ENCODE peak calls at places on chromosomes 5 and 9, in four cellular contexts. S is osteocyte, E is GM20000, M is sigmoid colon. T is an unnamed sample.

GRCh38 chr9:75200892-75201470 is 112.7 kb downstream of the OSTF1 start:
- DNase-seq in E (peak; percentile 29), M (no peak), S (no peak), T (no peak)

GRCh38 chr9:6565312-6565711 is 80.2 kb downstream of the GLDC start:
- DNase-seq in S (no peak), E (no peak), M (no peak), T (no peak)

GRCh38 chr9:121662896-121663580 is 11.6 kb downstream of the DAB2IP start:
- DNase-seq in M (no peak), S (no peak), E (no peak), T (no peak)

GRCh38 chr5:132684922-132685720 is 11.3 kb downstream of the IL4 start:
- DNase-seq in M (no peak), S (no peak), E (no peak), T (no peak)

GRCh38 chr5:159331099-159331973 is 1.0 kb upstream of the IL12B start:
- DNase-seq in E (peak; percentile 75), M (peak; percentile 74), S (peak; percentile 90), T (peak; percentile 78)

GRCh38 chr9:110971234-110971633 is 67.0 kb downstream of the LPAR1 start:
- DNase-seq in E (no peak), S (no peak), M (no peak), T (no peak)

GRCh38 chr5:132439521-132440206 is 50.9 kb downstream of the IRF1 start:
- DNase-seq in E (no peak), S (no peak), M (peak; percentile 94), T (no peak)

GRCh38 chr9:1273859-1274258 is 223.7 kb downstream of the DMRT2 start:
- DNase-seq in E (no peak), S (no peak), M (no peak), T (no peak)

GRCh38 chr5:65892801-65893200 is 33.6 kb upstream of the ERBIN start:
- DNase-seq in E (no peak), M (no peak), S (no peak), T (no peak)

GRCh38 chr9:82763631-82764030 is 299.3 kb downstream of the RASEF start:
- DNase-seq in M (no peak), E (no peak), S (no peak), T (peak; percentile 47)

GRCh38 chr9:108356806-108357205 is 499.0 kb downstream of the ACTL7B start:
- DNase-seq in M (no peak), S (no peak), E (no peak), T (no peak)

GRCh38 chr9:72753261-72753893 is 199.5 kb downstream of the ALDH1A1 start:
- DNase-seq in E (no peak), M (no peak), S (no peak), T (no peak)

GRCh38 chr9:137610944-137611343 is 5.5 kb downstream of the ARRDC1 start:
- DNase-seq in E (no peak), M (no peak), S (no peak), T (no peak)

GRCh38 chr5:142532416-142533176 is 153.3 kb downstream of the FGF1 start:
- DNase-seq in E (no peak), S (no peak), M (no peak), T (no peak)

GRCh38 chr9:75962186-75963036 is 71.9 kb downstream of the PCSK5 start:
- DNase-seq in E (no peak), S (no peak), M (no peak), T (no peak)

GRCh38 chr5:126852104-126852531 is 75.2 kb downstream of the LMNB1 start:
- DNase-seq in E (peak; percentile 62), M (peak; percentile 78), S (no peak), T (no peak)

GRCh38 chr5:90956511-90956910 is 397.9 kb downstream of the ADGRV1 start:
- DNase-seq in M (no peak), S (no peak), E (no peak), T (no peak)

GRCh38 chr5:56711191-56711590 is 104.2 kb upstream of the MAP3K1 start:
- DNase-seq in S (no peak), E (no peak), M (no peak), T (no peak)

GRCh38 chr5:82165740-82166530 is 112.2 kb downstream of the RPS23 start:
- DNase-seq in M (peak; percentile 93), E (peak; percentile 48), S (no peak), T (peak; percentile 27)

GRCh38 chr5:150619359-150620230 is 20.9 kb upstream of the SYNPO start:
- DNase-seq in E (no peak), S (no peak), M (no peak), T (no peak)

GRCh38 chr5:83433891-83434290 is 37.7 kb upstream of the VCAN start:
- DNase-seq in S (no peak), M (no peak), E (no peak), T (no peak)

GRCh38 chr5:63916786-63917185 is 45.5 kb downstream of the HTR1A start:
- DNase-seq in S (no peak), E (no peak), M (no peak), T (no peak)

GRCh38 chr5:39584921-39585320 is 160.1 kb upstream of the DAB2 start:
- DNase-seq in S (no peak), E (no peak), M (no peak), T (no peak)

GRCh38 chr9:79764377-79764776 is 192.6 kb downstream of the TLE4 start:
- DNase-seq in E (no peak), M (peak; percentile 76), S (no peak), T (no peak)

GRCh38 chr5:164362835-164363234 is 857.4 kb downstream of the MAT2B start:
- DNase-seq in M (no peak), S (no peak), E (no peak), T (no peak)

GRCh38 chr5:1386274-1386717 is 41.4 kb upstream of the CLPTM1L start:
- DNase-seq in M (no peak), S (no peak), E (peak; percentile 78), T (peak; percentile 74)

GRCh38 chr5:179759961-179760541 is 27.4 kb downstream of the MAML1 start:
- DNase-seq in E (peak; percentile 57), M (no peak), S (no peak), T (no peak)

GRCh38 chr5:171571663-171572062 is 152.2 kb downstream of the FGF18 start:
- DNase-seq in S (no peak), E (no peak), M (no peak), T (no peak)

GRCh38 chr9:29211681-29212589 is 1638.7 kb upstream of the C9orf72 start:
- DNase-seq in M (peak; percentile 59), S (no peak), E (peak; percentile 88), T (peak; percentile 86)
- TF ChIP-seq CTCF in M (no peak), S (peak; percentile 74), E (peak; percentile 73), T (peak; percentile 97)

GRCh38 chr5:53874409-53874808 is 314.0 kb downstream of the NDUFS4 start:
- DNase-seq in E (no peak), S (no peak), M (no peak), T (no peak)
- TF ChIP-seq CTCF in E (no peak), S (peak; percentile 16), M (no peak), T (no peak)

GRCh38 chr5:98753507-98753906 is 20.0 kb upstream of the RGMB start:
- DNase-seq in S (no peak), E (no peak), M (no peak), T (no peak)

GRCh38 chr5:98749046-98749445 is 24.4 kb upstream of the RGMB start:
- DNase-seq in S (no peak), E (no peak), M (no peak), T (no peak)

GRCh38 chr5:98755406-98755805 is 18.1 kb upstream of the RGMB start:
- DNase-seq in S (no peak), E (no peak), M (no peak), T (no peak)

GRCh38 chr5:98750693-98751092 is 22.8 kb upstream of the RGMB start:
- DNase-seq in M (no peak), S (no peak), E (no peak), T (no peak)
- TF ChIP-seq CTCF in M (no peak), S (peak; percentile 33), E (peak; percentile 3), T (peak; percentile 55)

GRCh38 chr5:28779161-28779754 is 1740.9 kb upstream of the CDH9 start:
- DNase-seq in S (no peak), E (no peak), M (no peak), T (no peak)
- TF ChIP-seq CTCF in S (peak; percentile 45), E (no peak), M (no peak), T (no peak)

GRCh38 chr9:23842531-23843129 is 16.6 kb upstream of the ELAVL2 start:
- DNase-seq in M (no peak), E (no peak), S (no peak), T (no peak)
- TF ChIP-seq CTCF in M (no peak), E (no peak), S (no peak), T (peak; percentile 47)

GRCh38 chr9:133437753-133438531 is 15.8 kb downstream of the ADAMTS13 start:
- DNase-seq in M (no peak), S (no peak), E (no peak), T (no peak)
- TF ChIP-seq CTCF in M (no peak), S (no peak), E (peak; percentile 8), T (no peak)

DNA sequence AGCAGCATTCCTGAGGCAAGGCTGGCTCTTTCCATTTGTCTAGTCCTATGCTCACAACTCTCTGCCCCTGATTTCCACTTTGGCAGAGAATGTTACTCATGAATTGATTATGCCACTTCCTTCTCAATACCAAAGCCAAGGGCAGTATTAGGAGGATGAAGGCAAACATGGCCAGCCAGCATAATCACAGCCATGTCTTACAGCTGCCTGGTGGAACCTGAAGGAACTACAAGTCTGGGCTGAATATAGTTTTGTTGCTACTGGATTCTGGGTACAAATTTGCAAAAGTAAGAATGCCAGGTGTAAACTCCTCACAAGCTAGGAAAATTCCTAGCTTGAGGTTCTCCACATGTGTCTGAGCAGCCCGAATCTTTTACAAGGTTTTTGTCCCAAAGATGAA is 4.2 kb downstream of the SIL1 start:
- DNase-seq in S (no peak), E (no peak), M (no peak), T (no peak)
- TF ChIP-seq CTCF in S (peak; percentile 27), E (no peak), M (no peak), T (peak; percentile 41)

GRCh38 chr9:93827545-93828330 is 127.4 kb downstream of the BARX1 start:
- DNase-seq in S (peak; percentile 87), M (no peak), E (peak; percentile 76), T (peak; percentile 81)

GRCh38 chr9:93825348-93826115 is 129.6 kb downstream of the BARX1 start:
- DNase-seq in E (peak; percentile 11), M (peak; percentile 34), S (no peak), T (no peak)

GRCh38 chr9:93826905-93827544 is 128.1 kb downstream of the BARX1 start:
- DNase-seq in M (no peak), S (no peak), E (no peak), T (no peak)

GRCh38 chr9:93824386-93825294 is 130.5 kb downstream of the BARX1 start:
- DNase-seq in M (peak; percentile 24), S (no peak), E (peak; percentile 9), T (no peak)

GRCh38 chr9:93826209-93826608 is 128.9 kb downstream of the BARX1 start:
- DNase-seq in S (no peak), E (peak; percentile 20), M (no peak), T (no peak)
- TF ChIP-seq CTCF in S (no peak), E (no peak), M (no peak), T (peak; percentile 62)

DNA sequence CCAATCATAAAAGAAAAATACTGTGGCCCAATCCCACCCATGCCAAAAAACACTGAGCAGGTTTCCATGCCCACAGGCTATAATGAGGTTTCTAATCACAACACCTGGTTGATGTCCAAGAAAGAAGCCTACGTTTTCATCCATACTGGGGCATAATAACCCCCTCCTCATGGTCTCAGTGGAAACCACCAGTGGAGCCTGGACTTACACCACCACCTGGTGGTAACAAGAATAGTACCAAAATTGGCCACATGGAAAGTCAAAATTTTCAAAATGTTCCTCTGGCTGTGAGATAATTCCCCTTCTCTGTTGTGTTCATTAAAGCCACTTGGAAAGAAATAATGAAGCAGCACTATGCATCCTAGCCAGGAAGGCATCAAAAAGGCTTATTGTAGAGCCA is 687.3 kb upstream of the ST8SIA4 start:
- DNase-seq in E (peak; percentile 3), S (no peak), M (no peak), T (no peak)
- TF ChIP-seq CTCF in E (no peak), S (no peak), M (no peak), T (no peak)